ENCODE peak calls at places on chromosomes 12 and 14, in five cellular contexts. K, H, M, L and F are unnamed samples.

GRCh38 chr12:48985475-48985897 is 7.4 kb downstream of the WNT1 start:
- DNase-seq in K (no peak), H (no peak), M (no peak), L (no peak), F (no peak)

GRCh38 chr12:1836241-1836803 is 16.0 kb downstream of the LRTM2 start:
- DNase-seq in K (no peak), H (no peak), M (no peak), L (no peak), F (no peak)

GRCh38 chr12:632102-632696 is 31.0 kb downstream of the NINJ2 start:
- DNase-seq in K (peak), H (no peak), M (peak), L (no peak), F (peak)

GRCh38 chr12:1445807-1446206 is 148.6 kb downstream of the FBXL14 start:
- DNase-seq in K (no peak), H (peak), M (no peak), L (no peak), F (no peak)

GRCh38 chr12:3200032-3200617 is 122.9 kb downstream of the TSPAN9 start:
- DNase-seq in K (peak), H (peak), M (no peak), L (no peak), F (no peak)

GRCh38 chr12:6430990-6431353 is 13.8 kb upstream of the CD27 start:
- DNase-seq in K (no peak), H (no peak), M (peak), L (no peak), F (no peak)

GRCh38 chr14:89721991-89722390 is 232.5 kb downstream of the EFCAB11 start:
- DNase-seq in K (no peak), H (no peak), M (no peak), L (no peak), F (no peak)

GRCh38 chr12:104524026-104524425 is 67.3 kb downstream of the CHST11 start:
- DNase-seq in K (no peak), H (no peak), M (no peak), L (no peak), F (peak)

GRCh38 chr12:84874125-84874824 is 38.3 kb downstream of the SLC6A15 start:
- DNase-seq in K (peak), H (no peak), M (no peak), L (no peak), F (peak)

GRCh38 chr12:95385246-95385645 is 88.7 kb upstream of the METAP2 start:
- DNase-seq in K (no peak), H (no peak), M (peak), L (no peak), F (no peak)

GRCh38 chr14:52068741-52069616 is at the start of gene NID2:
- DNase-seq in K (peak), H (peak), M (peak), L (peak), F (peak)

GRCh38 chr12:1580526-1580925 is 13.9 kb downstream of the FBXL14 start:
- DNase-seq in K (no peak), H (no peak), M (no peak), L (no peak), F (no peak)

GRCh38 chr12:47328831-47329545 is 249.2 kb upstream of the AMIGO2 start:
- DNase-seq in K (no peak), H (no peak), M (no peak), L (no peak), F (no peak)

GRCh38 chr12:57236925-57237652 is 7.6 kb downstream of the SHMT2 start:
- DNase-seq in K (no peak), H (no peak), M (no peak), L (no peak), F (no peak)

GRCh38 chr14:39107624-39108023 is 4.6 kb upstream of the SEC23A start:
- DNase-seq in K (peak), H (no peak), M (no peak), L (no peak), F (peak)

GRCh38 chr14:72492196-72492595 is 401.7 kb downstream of the DPF3 start:
- DNase-seq in K (no peak), H (no peak), M (no peak), L (no peak), F (no peak)

GRCh38 chr14:103205541-103205906 is 82.3 kb downstream of the TNFAIP2 start:
- DNase-seq in K (no peak), H (no peak), M (no peak), L (no peak), F (no peak)

GRCh38 chr12:45214739-45215418 is 1.0 kb upstream of the ANO6 start:
- DNase-seq in K (peak), H (no peak), M (no peak), L (no peak), F (no peak)

GRCh38 chr14:34137001-34137400 is 186.1 kb upstream of the EGLN3 start:
- DNase-seq in K (no peak), H (no peak), M (no peak), L (no peak), F (no peak)

GRCh38 chr12:99390707-99391106 is 256.8 kb upstream of the GARIN6 start:
- DNase-seq in K (no peak), H (peak), M (no peak), L (no peak), F (no peak)

GRCh38 chr12:57543666-57544065 is 3.3 kb downstream of the DCTN2 start:
- DNase-seq in K (peak), H (no peak), M (no peak), L (no peak), F (peak)

GRCh38 chr12:89135976-89136634 is 216.2 kb downstream of the DUSP6 start:
- DNase-seq in K (no peak), H (no peak), M (no peak), L (no peak), F (no peak)

GRCh38 chr12:78062781-78063180 is 232.1 kb downstream of the NAV3 start:
- DNase-seq in K (peak), H (no peak), M (no peak), L (no peak), F (peak)

GRCh38 chr12:26062566-26062965 is 62.3 kb downstream of the BHLHE41 start:
- DNase-seq in K (no peak), H (no peak), M (no peak), L (no peak), F (no peak)

GRCh38 chr12:1170411-1170810 is 179.4 kb downstream of the ERC1 start:
- DNase-seq in K (no peak), H (no peak), M (no peak), L (no peak), F (no peak)

GRCh38 chr12:55043542-55043941 is 23.8 kb downstream of the NEUROD4 start:
- DNase-seq in K (no peak), H (no peak), M (no peak), L (no peak), F (no peak)

GRCh38 chr14:101774006-101774755 is 12.7 kb downstream of the PPP2R5C start:
- DNase-seq in K (no peak), H (no peak), M (no peak), L (no peak), F (no peak)

GRCh38 chr14:89303452-89304435 is 113.3 kb downstream of the FOXN3 start:
- DNase-seq in K (peak), H (peak), M (peak), L (no peak), F (peak)

GRCh38 chr12:6765634-6766581 is at the start of gene PTMS:
- DNase-seq in K (peak), H (peak), M (peak), L (peak), F (peak)

GRCh38 chr14:27845241-27845850 is 921.2 kb upstream of the FOXG1 start:
- DNase-seq in K (no peak), H (no peak), M (no peak), L (no peak), F (no peak)

GRCh38 chr12:112419269-112420133 is 754 bp downstream of the PTPN11 start:
- DNase-seq in K (peak), H (peak), M (peak), L (peak), F (peak)

GRCh38 chr14:88098128-88098527 is 93.2 kb downstream of the GPR65 start:
- DNase-seq in K (no peak), H (no peak), M (no peak), L (no peak), F (no peak)

GRCh38 chr12:112191840-112192321 is 66.5 kb downstream of the TRAFD1 start:
- DNase-seq in K (peak), H (no peak), M (no peak), L (no peak), F (peak)

GRCh38 chr12:29148958-29149690 is at the start of gene FAR2:
- DNase-seq in K (peak), H (peak), M (no peak), L (peak), F (no peak)

GRCh38 chr12:51729331-51729730 is 119.2 kb downstream of the FIGNL2 start:
- DNase-seq in K (no peak), H (no peak), M (no peak), L (no peak), F (no peak)

GRCh38 chr12:122844366-122844971 is 9.2 kb downstream of the HIP1R start:
- DNase-seq in K (no peak), H (no peak), M (no peak), L (no peak), F (no peak)